ENCODE peak calls at places on chromosomes 6 and 20, in nine cellular contexts. D is cardiac fibroblast; L is kidney; J is psoas muscle; K is CD4-positive, alpha-beta T cell; M is cardiac muscle cell; T is AG04449; Z is glutamatergic neuron; X is BJ. V is an unnamed sample.

GRCh38 chr6:25239059-25239458 is 40.1 kb upstream of the CARMIL1 start:
- DNase-seq in Z (no peak), X (no peak), L (no peak), K (no peak), J (no peak), T (no peak), D (no peak), M (no peak), V (no peak)

GRCh38 chr6:151340206-151340978 is 51.0 kb downstream of the ZBTB2 start:
- DNase-seq in L (no peak), D (no peak), X (no peak), J (no peak), Z (no peak), K (no peak), T (no peak), M (no peak), V (no peak)

GRCh38 chr20:32052792-32053362 is 835 bp downstream of the HCK start:
- DNase-seq in Z (no peak), K (no peak), L (peak; percentile 83), D (no peak), T (no peak), M (no peak), J (peak; percentile 58), X (no peak), V (peak; percentile 83)

GRCh38 chr6:160667854-160668481 is 3.9 kb upstream of the LPA start:
- DNase-seq in X (no peak), Z (no peak), J (no peak), K (no peak), T (no peak), M (no peak), D (peak; percentile 1), L (no peak), V (peak; percentile 44)

GRCh38 chr6:138107078-138107751 is at the start of gene PERP:
- DNase-seq in X (no peak), K (peak; percentile 56), D (peak; percentile 58), J (peak; percentile 75), M (peak; percentile 38), Z (peak; percentile 77), T (no peak), L (peak; percentile 90), V (peak; percentile 80)

GRCh38 chr20:46284028-46284427 is 24.3 kb downstream of the CDH22 start:
- DNase-seq in D (no peak), J (no peak), M (no peak), Z (no peak), L (no peak), T (no peak), X (no peak), K (no peak), V (no peak)

GRCh38 chr6:158149641-158150040 is 18.4 kb downstream of the SERAC1 start:
- DNase-seq in L (no peak), J (no peak), D (peak; percentile 76), M (peak; percentile 28), K (no peak), T (no peak), Z (no peak), X (no peak), V (no peak)

GRCh38 chr6:89675949-89676753 is 37.6 kb upstream of the LYRM2 start:
- DNase-seq in T (peak; percentile 4), J (no peak), M (peak; percentile 54), X (no peak), K (no peak), Z (no peak), L (no peak), D (no peak), V (no peak)

GRCh38 chr6:121627761-121628160 is 192.3 kb downstream of the GJA1 start:
- DNase-seq in T (no peak), Z (no peak), M (no peak), X (no peak), K (no peak), L (no peak), D (peak; percentile 25), J (no peak), V (no peak)

GRCh38 chr6:68778356-68779020 is 143.4 kb downstream of the ADGRB3 start:
- DNase-seq in L (no peak), J (no peak), X (no peak), Z (peak; percentile 35), K (no peak), M (peak; percentile 86), D (peak; percentile 84), T (no peak), V (no peak)

GRCh38 chr6:41427642-41428401 is 92.4 kb downstream of the NCR2 start:
- DNase-seq in J (peak; percentile 64), X (no peak), T (no peak), D (no peak), Z (peak; percentile 48), K (no peak), M (peak; percentile 25), L (peak; percentile 90), V (peak; percentile 58)

GRCh38 chr20:7772376-7772775 is 167.9 kb downstream of the HAO1 start:
- DNase-seq in D (peak; percentile 90), M (peak; percentile 56), X (no peak), T (no peak), Z (no peak), K (no peak), L (no peak), J (no peak), V (no peak)

GRCh38 chr20:61288331-61288784 is 36.3 kb downstream of the CDH4 start:
- DNase-seq in X (no peak), M (no peak), T (no peak), Z (no peak), D (no peak), L (no peak), J (no peak), K (no peak), V (no peak)

GRCh38 chr6:160388922-160389321 is 40.7 kb downstream of the SLC22A3 start:
- DNase-seq in K (no peak), D (peak; percentile 65), L (no peak), X (no peak), T (no peak), J (no peak), Z (no peak), M (no peak), V (no peak)

GRCh38 chr20:539236-539635 is 4.4 kb downstream of the CSNK2A1 start:
- DNase-seq in J (no peak), M (no peak), X (no peak), K (no peak), Z (no peak), T (no peak), D (no peak), L (no peak), V (no peak)

GRCh38 chr6:4776967-4777925 is 1.0 kb downstream of the CDYL start:
- DNase-seq in X (no peak), J (no peak), Z (peak; percentile 27), M (peak; percentile 55), K (no peak), T (no peak), L (peak; percentile 78), D (peak; percentile 52), V (peak; percentile 57)

GRCh38 chr6:162273986-162274385 is 453.6 kb downstream of the PRKN start:
- DNase-seq in D (no peak), T (no peak), M (no peak), L (no peak), J (no peak), Z (no peak), K (no peak), X (no peak), V (no peak)

GRCh38 chr6:75275067-75275466 is 9.5 kb downstream of the TMEM30A start:
- DNase-seq in J (no peak), X (peak; percentile 77), Z (no peak), T (peak; percentile 64), D (peak; percentile 88), K (no peak), M (peak; percentile 23), L (no peak), V (no peak)

GRCh38 chr6:328184-328670 is 35.9 kb downstream of the DUSP22 start:
- DNase-seq in K (no peak), D (peak; percentile 94), X (peak; percentile 61), L (no peak), M (peak; percentile 91), J (peak; percentile 55), Z (no peak), T (peak; percentile 86), V (peak; percentile 85)

GRCh38 chr20:33576432-33576883 is 85.7 kb upstream of the C20orf144 start:
- DNase-seq in K (no peak), M (peak; percentile 12), L (no peak), X (no peak), Z (peak; percentile 40), J (no peak), D (no peak), T (no peak), V (no peak)
- TF ChIP-seq CTCF in K (no peak), M (peak; percentile 27), L (no peak), X (no peak), Z (no peak), J (no peak), D (no peak), T (peak; percentile 2), V (peak; percentile 20)

DNA sequence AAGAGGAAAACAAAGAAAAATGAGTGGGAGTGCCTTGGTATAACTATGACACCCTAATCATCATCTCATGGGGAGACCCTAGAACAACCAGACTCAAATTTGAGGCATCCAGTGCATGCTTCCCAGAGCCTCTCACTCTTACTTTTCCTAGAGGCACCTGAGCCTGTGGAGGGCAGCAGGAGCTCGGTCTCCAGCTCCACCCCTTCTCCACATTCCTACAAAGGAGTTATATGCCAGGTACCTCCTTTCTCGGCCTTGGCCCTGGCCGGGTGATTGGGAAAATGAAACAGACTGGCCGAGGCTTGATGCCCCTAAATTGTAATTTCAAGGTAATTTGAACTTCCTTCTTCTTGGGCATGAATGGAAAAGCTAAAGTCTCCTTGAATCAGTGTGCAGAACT is 761.2 kb upstream of the CHD6 start:
- DNase-seq in L (no peak), D (no peak), J (no peak), T (no peak), Z (no peak), X (no peak), K (no peak), M (no peak), V (no peak)
- TF ChIP-seq CTCF in L (no peak), D (no peak), J (no peak), T (no peak), Z (no peak), X (no peak), K (no peak), M (no peak), V (no peak)

GRCh38 chr20:62707981-62708521 is 585 bp upstream of the NTSR1 start:
- DNase-seq in K (no peak), T (no peak), D (no peak), X (no peak), L (no peak), Z (peak; percentile 73), J (peak; percentile 2), M (no peak), V (no peak)
- TF ChIP-seq CTCF in K (peak; percentile 28), T (peak; percentile 13), D (peak; percentile 20), X (peak; percentile 16), L (no peak), Z (peak; percentile 81), J (no peak), M (peak; percentile 22), V (no peak)

DNA sequence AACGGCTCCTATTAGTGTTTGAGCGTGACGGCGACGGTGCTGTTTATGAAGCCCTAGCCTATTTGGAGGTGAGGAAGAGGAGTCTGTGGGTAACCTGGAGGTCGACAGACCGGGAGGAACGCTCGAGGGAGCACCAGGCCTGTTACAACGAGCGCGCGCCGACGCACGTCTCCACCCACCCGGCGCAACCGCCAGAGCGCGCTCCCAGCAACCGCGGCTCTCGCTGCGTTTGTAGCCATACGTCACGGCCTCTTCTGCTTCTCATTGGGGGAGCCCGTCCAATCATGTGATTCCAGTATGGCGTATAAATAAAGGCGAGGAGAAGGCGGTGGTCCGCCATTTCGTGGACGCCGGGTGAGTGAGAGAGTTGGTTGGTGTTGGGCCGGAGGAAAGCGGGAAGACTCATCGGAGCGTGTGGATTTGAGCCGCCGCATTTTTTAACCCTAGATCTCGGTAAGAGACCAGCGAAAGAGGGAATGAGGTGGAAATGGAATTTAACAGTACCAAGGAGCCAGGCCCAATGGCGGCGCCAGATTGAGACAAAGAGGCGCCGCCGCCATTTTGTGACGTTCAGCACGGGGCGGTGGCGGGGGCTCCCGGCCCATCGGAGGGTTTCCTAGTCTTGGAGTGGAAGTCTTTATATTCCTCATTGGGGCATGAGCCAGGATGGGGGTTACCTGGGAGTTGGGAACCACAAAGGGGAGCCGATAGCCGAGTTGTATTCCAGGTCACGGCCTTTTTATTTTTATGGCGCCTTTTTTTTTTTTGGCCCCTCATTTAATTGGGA is at the start of gene SRSF3:
- DNase-seq in L (peak; percentile 99), J (peak; percentile 96), M (peak; percentile 99), Z (peak; percentile 91), T (peak; percentile 84), X (peak; percentile 81), K (peak; percentile 94), D (peak; percentile 99), V (peak; percentile 96)
- TF ChIP-seq CTCF in L (peak; percentile 47), J (peak; percentile 51), M (peak; percentile 27), Z (no peak), T (peak; percentile 63), X (peak; percentile 68), K (peak; percentile 52), D (peak; percentile 52), V (peak; percentile 22)